ENCODE peak calls at places on chromosomes 16 and 17, in seven cellular contexts. X is thoracic aorta; H is effector memory CD4-positive, alpha-beta T cell; E is SK-N-SH; M is fibroblast of lung; Z is WERI-Rb-1; J is esophagus squamous epithelium. K is an unnamed sample.

GRCh38 chr16:10918294-10919002 is 23.8 kb downstream of the DEXI start:
- DNase-seq in Z (peak; percentile 92), J (peak; percentile 38), H (peak; percentile 63), E (peak; percentile 88), M (peak; percentile 94), X (peak; percentile 96), K (peak; percentile 66)

GRCh38 chr16:87806246-87806607 is 40.4 kb upstream of the KLHDC4 start:
- DNase-seq in J (no peak), E (no peak), Z (no peak), M (peak; percentile 36), H (no peak), X (no peak), K (no peak)

GRCh38 chr17:14268264-14268663 is 31.6 kb upstream of the CDRT15 start:
- DNase-seq in X (no peak), J (no peak), M (no peak), H (no peak), E (no peak), Z (peak; percentile 43), K (no peak)

GRCh38 chr16:30122621-30123160 is 329 bp downstream of the MAPK3 start:
- DNase-seq in Z (no peak), H (peak; percentile 5), J (no peak), X (no peak), M (peak; percentile 5), E (no peak), K (peak; percentile 6)

GRCh38 chr16:69217433-69217832 is 30.5 kb downstream of the SNTB2 start:
- DNase-seq in J (no peak), X (no peak), H (no peak), M (peak; percentile 80), E (no peak), Z (no peak), K (no peak)

GRCh38 chr17:75688209-75688771 is 21.2 kb downstream of the SAP30BP start:
- DNase-seq in J (no peak), X (no peak), E (no peak), M (no peak), H (no peak), Z (no peak), K (no peak)

GRCh38 chr16:55622930-55623561 is 32.7 kb upstream of the SLC6A2 start:
- DNase-seq in J (no peak), H (no peak), M (no peak), X (no peak), Z (peak; percentile 48), E (peak; percentile 30), K (no peak)

GRCh38 chr16:22099256-22099975 is 7.1 kb downstream of the VWA3A start:
- DNase-seq in E (no peak), Z (no peak), J (no peak), M (no peak), H (no peak), X (no peak), K (no peak)

GRCh38 chr16:17271687-17272086 is 199.1 kb downstream of the XYLT1 start:
- DNase-seq in E (peak; percentile 60), M (peak; percentile 31), J (no peak), Z (no peak), X (peak; percentile 31), H (no peak), K (no peak)

GRCh38 chr17:71983828-71984227 is 137.0 kb upstream of the SOX9 start:
- DNase-seq in H (no peak), E (no peak), J (no peak), M (no peak), X (no peak), Z (no peak), K (no peak)

GRCh38 chr17:64147110-64148016 is 17.4 kb upstream of the ERN1 start:
- DNase-seq in E (peak; percentile 45), X (no peak), H (no peak), M (peak; percentile 61), J (no peak), Z (no peak), K (no peak)

GRCh38 chr16:84704253-84704652 is 4.5 kb downstream of the USP10 start:
- DNase-seq in E (no peak), Z (no peak), J (no peak), M (no peak), X (no peak), H (no peak), K (no peak)

GRCh38 chr17:47698749-47699535 is 5.0 kb downstream of the TBKBP1 start:
- DNase-seq in M (peak; percentile 49), X (no peak), J (no peak), E (peak; percentile 98), Z (peak; percentile 83), H (peak; percentile 64), K (peak; percentile 73)

GRCh38 chr17:18120461-18121053 is 12.0 kb downstream of the MYO15A start:
- DNase-seq in X (no peak), Z (no peak), M (no peak), E (no peak), H (no peak), J (no peak), K (no peak)

GRCh38 chr16:73066321-73066926 is 18.5 kb upstream of the ZFHX3 start:
- DNase-seq in E (no peak), J (no peak), H (no peak), M (no peak), Z (no peak), X (no peak), K (no peak)

GRCh38 chr16:56614549-56614991 is 6.2 kb downstream of the MT2A start:
- DNase-seq in M (no peak), H (no peak), E (no peak), X (no peak), J (no peak), Z (no peak), K (no peak)

GRCh38 chr16:73205153-73205549 is 157.2 kb upstream of the ZFHX3 start:
- DNase-seq in X (no peak), M (no peak), J (no peak), H (no peak), E (no peak), Z (no peak), K (no peak)

GRCh38 chr17:43701318-43701743 is 39.6 kb upstream of the MEOX1 start:
- DNase-seq in J (no peak), E (no peak), X (no peak), H (no peak), Z (no peak), M (peak; percentile 57), K (no peak)

GRCh38 chr16:57809276-57809793 is 7.0 kb upstream of the KIFC3 start:
- DNase-seq in J (no peak), E (no peak), X (no peak), M (no peak), H (no peak), Z (no peak), K (peak; percentile 17)
- H3K4me3 ChIP-seq in J (no peak overlapping the region), E (no peak overlapping the region), X (no peak overlapping the region), M (no peak overlapping the region), H (no peak overlapping the region), Z (no peak overlapping the region), K (no peak overlapping the region)

GRCh38 chr17:50058296-50058945 is 2.5 kb downstream of the ITGA3 start:
- DNase-seq in M (peak; percentile 73), E (no peak), Z (no peak), X (no peak), J (no peak), H (no peak), K (no peak)

GRCh38 chr17:50057521-50057991 is 1.6 kb downstream of the ITGA3 start:
- DNase-seq in E (no peak), M (no peak), Z (no peak), H (no peak), X (no peak), J (no peak), K (no peak)

GRCh38 chr17:50060951-50061712 is 5.2 kb downstream of the ITGA3 start:
- DNase-seq in H (no peak), M (peak; percentile 89), J (no peak), X (peak; percentile 89), Z (no peak), E (no peak), K (no peak)

GRCh38 chr17:50059759-50060273 is 3.9 kb downstream of the ITGA3 start:
- DNase-seq in E (no peak), H (no peak), M (peak; percentile 56), J (no peak), X (peak; percentile 62), Z (no peak), K (no peak)

GRCh38 chr17:50059256-50059655 is 3.3 kb downstream of the ITGA3 start:
- DNase-seq in J (no peak), E (no peak), X (no peak), H (no peak), M (no peak), Z (no peak), K (no peak)
- H3K27ac ChIP-seq in J (peak overlapping the region; percentile 93), E (peak overlapping the region; percentile 100), X (peak overlapping the region; percentile 96), H (no peak overlapping the region), M (peak overlapping the region; percentile 54), Z (no peak overlapping the region), K (no peak overlapping the region)

GRCh38 chr16:3049921-3050481 is 3.6 kb downstream of the MMP25 start:
- DNase-seq in Z (no peak), X (no peak), J (no peak), M (no peak), H (no peak), E (no peak), K (no peak)
- H3K27me3 ChIP-seq in Z (peaks cover 42% of the 10 kb centered on the region), X (peaks cover 11% of the 10 kb centered on the region), J (peaks cover 11% of the 10 kb centered on the region), M (peaks cover 38% of the 10 kb centered on the region), H (peaks cover 7% of the 10 kb centered on the region), E (peaks cover 46% of the 10 kb centered on the region), K (peaks cover 11% of the 10 kb centered on the region)

GRCh38 chr17:73952498-73953205 is 250.8 kb upstream of the RPL38 start:
- DNase-seq in Z (peak; percentile 95), H (no peak), E (peak; percentile 97), X (no peak), M (no peak), J (no peak), K (no peak)
- H3K4me3 ChIP-seq in Z (peak overlapping the region; percentile 55), H (peak overlapping the region; percentile 56), E (no peak overlapping the region), X (peak overlapping the region; percentile 55), M (no peak overlapping the region), J (peak overlapping the region; percentile 28), K (no peak overlapping the region)

GRCh38 chr17:79503440-79503839 is 107.4 kb downstream of the RBFOX3 start:
- DNase-seq in H (no peak), J (no peak), X (no peak), E (no peak), M (no peak), Z (no peak), K (no peak)
- H3K27ac ChIP-seq in H (no peak overlapping the region), J (no peak overlapping the region), X (no peak overlapping the region), E (no peak overlapping the region), M (no peak overlapping the region), Z (no peak overlapping the region), K (no peak overlapping the region)

K was measured in CD8-positive, alpha-beta memory T cell.